ENCODE peak calls at places on chromosomes 7 and 10, in four cellular contexts. One of them, this sample, is unnamed.

GRCh38 chr7:22655781-22656180 is 71.2 kb upstream of the IL6 start:
- DNase-seq in HepG2: no peak
- DNase-seq in H1: no peak
- DNase-seq in GM12878: no peak
- DNase-seq in this sample: no peak

GRCh38 chr7:159136442-159136841 is 8.2 kb downstream of the VIPR2 start:
- DNase-seq in HepG2: no peak
- DNase-seq in H1: no peak
- DNase-seq in GM12878: no peak
- DNase-seq in this sample: no peak

GRCh38 chr7:55571534-55572377 is 546 bp downstream of the VOPP1 start:
- DNase-seq in HepG2: peak
- DNase-seq in H1: no peak
- DNase-seq in GM12878: no peak
- DNase-seq in this sample: no peak

GRCh38 chr7:106655703-106656498 is 5.1 kb downstream of the CCDC71L start:
- DNase-seq in HepG2: no peak
- DNase-seq in H1: no peak
- DNase-seq in GM12878: no peak
- DNase-seq in this sample: no peak

GRCh38 chr10:80473096-80473657 is 19.1 kb downstream of the TSPAN14 start:
- DNase-seq in HepG2: no peak
- DNase-seq in H1: no peak
- DNase-seq in GM12878: no peak
- DNase-seq in this sample: no peak

GRCh38 chr7:24926623-24927539 is 53.1 kb downstream of the OSBPL3 start:
- DNase-seq in HepG2: no peak
- DNase-seq in H1: no peak
- DNase-seq in GM12878: no peak
- DNase-seq in this sample: no peak

GRCh38 chr7:102064361-102065025 is 222.2 kb upstream of the SH2B2 start:
- DNase-seq in HepG2: no peak
- DNase-seq in H1: no peak
- DNase-seq in GM12878: no peak
- DNase-seq in this sample: no peak

GRCh38 chr10:1706711-1707110 is 30.6 kb downstream of the ADARB2 start:
- DNase-seq in HepG2: no peak
- DNase-seq in H1: no peak
- DNase-seq in GM12878: no peak
- DNase-seq in this sample: no peak

GRCh38 chr7:72326365-72326764 is 85.8 kb downstream of the CALN1 start:
- DNase-seq in HepG2: no peak
- DNase-seq in H1: no peak
- DNase-seq in GM12878: no peak
- DNase-seq in this sample: no peak

GRCh38 chr10:58266003-58266825 is 1.5 kb downstream of the IPMK start:
- DNase-seq in HepG2: peak
- DNase-seq in H1: no peak
- DNase-seq in GM12878: no peak
- DNase-seq in this sample: no peak

GRCh38 chr10:6513509-6513908 is 66.6 kb downstream of the PRKCQ start:
- DNase-seq in HepG2: no peak
- DNase-seq in H1: no peak
- DNase-seq in GM12878: no peak
- DNase-seq in this sample: no peak

GRCh38 chr10:96334888-96335526 is 23.8 kb downstream of the OPALIN start:
- DNase-seq in HepG2: peak
- DNase-seq in H1: no peak
- DNase-seq in GM12878: no peak
- DNase-seq in this sample: peak

GRCh38 chr7:26318921-26319320 is 27.3 kb downstream of the SNX10 start:
- DNase-seq in HepG2: no peak
- DNase-seq in H1: no peak
- DNase-seq in GM12878: no peak
- DNase-seq in this sample: no peak

GRCh38 chr7:129789652-129790051 is 163.1 kb downstream of the UBE2H start:
- DNase-seq in HepG2: no peak
- DNase-seq in H1: no peak
- DNase-seq in GM12878: no peak
- DNase-seq in this sample: no peak

GRCh38 chr7:22589641-22590141 is 89.7 kb upstream of the STEAP1B start:
- DNase-seq in HepG2: no peak
- DNase-seq in H1: no peak
- DNase-seq in GM12878: no peak
- DNase-seq in this sample: peak

GRCh38 chr10:117226813-117227451 is 14.0 kb upstream of the SLC18A2 start:
- DNase-seq in HepG2: peak
- DNase-seq in H1: no peak
- DNase-seq in GM12878: no peak
- DNase-seq in this sample: no peak

GRCh38 chr10:93386496-93387369 is 95.4 kb downstream of the MYOF start:
- DNase-seq in HepG2: no peak
- DNase-seq in H1: no peak
- DNase-seq in GM12878: no peak
- DNase-seq in this sample: no peak

GRCh38 chr7:22194633-22195273 is 162.2 kb downstream of the RAPGEF5 start:
- DNase-seq in HepG2: no peak
- DNase-seq in H1: no peak
- DNase-seq in GM12878: no peak
- DNase-seq in this sample: no peak

GRCh38 chr10:67697646-67698245 is 1.8 kb upstream of the CTNNA3 start:
- DNase-seq in HepG2: peak
- DNase-seq in H1: no peak
- DNase-seq in GM12878: no peak
- DNase-seq in this sample: peak

GRCh38 chr10:28139138-28139537 is 140.3 kb upstream of the ODAD2 start:
- DNase-seq in HepG2: no peak
- DNase-seq in H1: no peak
- DNase-seq in GM12878: no peak
- DNase-seq in this sample: no peak

GRCh38 chr10:91344117-91344856 is 65.9 kb upstream of the HECTD2 start:
- DNase-seq in HepG2: no peak
- DNase-seq in H1: no peak
- DNase-seq in GM12878: no peak
- DNase-seq in this sample: no peak

GRCh38 chr7:1225462-1226154 is 7.1 kb upstream of the UNCX start:
- DNase-seq in HepG2: no peak
- DNase-seq in H1: no peak
- DNase-seq in GM12878: no peak
- DNase-seq in this sample: no peak

GRCh38 chr7:103680161-103681144 is 234.4 kb upstream of the SLC26A5 start:
- DNase-seq in HepG2: no peak
- DNase-seq in H1: no peak
- DNase-seq in GM12878: no peak
- DNase-seq in this sample: no peak

GRCh38 chr7:128194533-128195282 is 46.4 kb upstream of the LEP start:
- DNase-seq in HepG2: no peak
- DNase-seq in H1: no peak
- DNase-seq in GM12878: no peak
- DNase-seq in this sample: no peak

GRCh38 chr10:66788142-66788541 is 137.7 kb upstream of the LRRTM3 start:
- DNase-seq in HepG2: no peak
- DNase-seq in H1: no peak
- DNase-seq in GM12878: no peak
- DNase-seq in this sample: no peak

GRCh38 chr7:105611856-105612775 is 30.8 kb upstream of the EFCAB10 start:
- DNase-seq in HepG2: no peak
- DNase-seq in H1: no peak
- DNase-seq in GM12878: no peak
- DNase-seq in this sample: no peak

GRCh38 chr10:18618995-18619394 is 32.4 kb downstream of the NSUN6 start:
- DNase-seq in HepG2: no peak
- DNase-seq in H1: no peak
- DNase-seq in GM12878: no peak
- DNase-seq in this sample: no peak

GRCh38 chr10:107280293-107280692 is 115.8 kb upstream of the SORCS1 start:
- DNase-seq in HepG2: no peak
- DNase-seq in H1: no peak
- DNase-seq in GM12878: no peak
- DNase-seq in this sample: no peak

GRCh38 chr10:80144302-80145131 is 12.0 kb downstream of the PLAC9 start:
- DNase-seq in HepG2: no peak
- DNase-seq in H1: no peak
- DNase-seq in GM12878: no peak
- DNase-seq in this sample: no peak

GRCh38 chr7:111788426-111788825 is 226.1 kb upstream of the IMMP2L start:
- DNase-seq in HepG2: no peak
- DNase-seq in H1: no peak
- DNase-seq in GM12878: no peak
- DNase-seq in this sample: no peak

GRCh38 chr7:127588697-127589482 is 679 bp downstream of the ARF5 start:
- DNase-seq in HepG2: peak
- DNase-seq in H1: peak
- DNase-seq in GM12878: no peak
- DNase-seq in this sample: peak

DNA sequence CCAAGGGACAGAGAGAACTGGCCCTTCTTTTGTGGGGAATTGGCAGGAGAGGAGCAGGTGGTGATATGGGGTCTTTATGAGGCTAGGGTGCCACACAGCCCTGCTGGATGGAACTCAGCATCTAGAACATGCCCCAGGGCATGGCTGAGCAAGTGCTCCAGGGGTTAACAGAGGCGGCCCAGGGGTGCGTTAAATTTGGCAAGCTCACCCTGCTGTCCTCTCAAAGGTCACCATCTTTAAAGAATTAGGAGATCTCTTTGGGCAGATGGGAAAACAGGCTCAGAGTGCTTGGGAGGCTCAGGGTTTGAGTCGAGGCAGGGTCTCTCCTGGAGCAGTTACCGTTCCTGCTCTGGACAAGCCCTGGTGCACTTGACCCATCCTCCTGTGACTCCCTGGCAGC is 21.4 kb upstream of the UNC5B start:
- DNase-seq in HepG2: no peak
- DNase-seq in H1: no peak
- DNase-seq in GM12878: no peak
- DNase-seq in this sample: no peak
- H3K4me3 ChIP-seq in HepG2: no peak
- H3K4me3 ChIP-seq in H1: no peak
- H3K4me3 ChIP-seq in GM12878: no peak
- H3K4me3 ChIP-seq in this sample: no peak

DNA sequence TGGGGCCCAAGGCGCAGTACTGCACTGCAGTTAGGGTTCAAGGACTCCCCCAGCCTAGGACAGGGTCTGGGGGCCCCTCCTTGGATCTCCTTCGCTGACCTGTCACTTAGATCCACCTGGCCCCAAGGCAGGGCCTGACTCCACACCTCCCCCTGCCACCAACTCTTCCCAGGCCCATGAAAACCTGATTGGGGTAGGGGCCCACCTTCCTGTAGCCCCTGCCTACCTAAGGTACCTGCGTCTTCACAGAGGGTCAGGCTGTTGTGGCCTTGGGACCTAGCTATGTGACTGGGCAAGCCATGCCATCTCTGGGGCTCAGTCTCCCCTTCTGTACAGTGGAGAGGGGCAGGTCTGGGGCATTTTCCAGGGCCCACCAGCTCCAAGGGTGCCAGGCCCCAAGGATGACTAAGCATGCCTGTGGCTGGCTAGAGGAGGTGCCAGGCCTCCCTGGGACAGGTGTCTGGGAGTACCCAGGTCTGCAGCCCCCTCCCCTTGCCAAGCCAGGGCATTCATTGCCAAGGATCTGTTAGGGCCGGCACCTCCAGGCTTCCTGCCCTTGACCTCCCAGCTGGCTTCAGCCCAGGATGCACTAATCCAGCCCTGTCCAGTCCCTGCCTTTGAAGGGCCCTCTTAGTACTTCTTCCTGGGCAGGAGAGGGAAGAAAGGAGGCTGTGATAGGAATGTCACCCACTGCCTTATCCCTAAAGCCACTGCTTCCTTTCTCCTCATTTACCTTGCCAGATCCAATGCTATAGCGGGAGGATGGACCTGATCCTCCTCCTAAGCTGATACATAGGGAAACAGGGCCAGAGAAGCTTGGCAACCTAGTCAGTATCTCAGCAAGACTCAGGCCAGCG is 1.3 kb downstream of the LIMK1 start:
- DNase-seq in HepG2: no peak
- DNase-seq in H1: no peak
- DNase-seq in GM12878: no peak
- DNase-seq in this sample: no peak
- TF ChIP-seq SUZ12 in HepG2: no peak
- TF ChIP-seq SUZ12 in H1: no peak
- TF ChIP-seq SUZ12 in GM12878: no peak
- TF ChIP-seq SUZ12 in this sample: no peak

GRCh38 chr10:102231357-102232318 is 5.5 kb downstream of the ELOVL3 start:
- DNase-seq in HepG2: peak
- DNase-seq in H1: no peak
- DNase-seq in GM12878: no peak
- DNase-seq in this sample: no peak
- H3K4me3 ChIP-seq in HepG2: peak
- H3K4me3 ChIP-seq in H1: peak
- H3K4me3 ChIP-seq in GM12878: peak
- H3K4me3 ChIP-seq in this sample: peak

GRCh38 chr10:124242791-124243190 is 149.4 kb upstream of the CHST15 start:
- DNase-seq in HepG2: no peak
- DNase-seq in H1: no peak
- DNase-seq in GM12878: no peak
- DNase-seq in this sample: no peak
- TF ChIP-seq SUZ12 in HepG2: no peak
- TF ChIP-seq SUZ12 in H1: no peak
- TF ChIP-seq SUZ12 in GM12878: no peak
- TF ChIP-seq SUZ12 in this sample: no peak

GRCh38 chr7:140402178-140402835 is 1.6 kb upstream of the RAB19 start:
- DNase-seq in HepG2: no peak
- DNase-seq in H1: no peak
- DNase-seq in GM12878: no peak
- DNase-seq in this sample: no peak

GRCh38 chr7:140397784-140398750 is at the start of gene SLC37A3:
- DNase-seq in HepG2: peak
- DNase-seq in H1: peak
- DNase-seq in GM12878: peak
- DNase-seq in this sample: peak

GRCh38 chr7:140400381-140400780 is 2.1 kb upstream of the SLC37A3 start:
- DNase-seq in HepG2: no peak
- DNase-seq in H1: no peak
- DNase-seq in GM12878: no peak
- DNase-seq in this sample: no peak

GRCh38 chr7:140393756-140394306 is 4.5 kb downstream of the SLC37A3 start:
- DNase-seq in HepG2: no peak
- DNase-seq in H1: no peak
- DNase-seq in GM12878: no peak
- DNase-seq in this sample: no peak

DNA sequence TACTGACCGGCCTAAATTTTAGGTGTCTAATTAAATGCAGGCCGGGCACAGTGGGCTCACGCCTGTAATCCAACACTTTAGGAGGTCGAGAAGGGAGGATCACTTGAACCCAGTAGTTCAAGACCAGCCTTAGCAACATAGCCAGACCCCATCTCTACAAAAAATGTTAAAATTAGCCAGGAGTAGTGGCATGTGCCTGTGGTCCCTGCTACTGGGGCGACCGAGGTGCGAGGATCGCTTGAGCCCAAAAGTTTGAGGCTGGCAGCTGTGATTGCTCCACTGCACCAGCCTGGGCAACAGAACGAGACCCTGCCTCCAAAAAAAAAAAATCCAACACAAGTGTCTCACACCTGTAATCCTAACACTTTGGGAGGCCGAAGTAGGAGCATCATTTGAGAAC is 491 bp upstream of the SLC37A3 start:
- DNase-seq in HepG2: no peak
- DNase-seq in H1: no peak
- DNase-seq in GM12878: no peak
- DNase-seq in this sample: no peak
- H3K4me3 ChIP-seq in HepG2: peak
- H3K4me3 ChIP-seq in H1: no peak
- H3K4me3 ChIP-seq in GM12878: no peak
- H3K4me3 ChIP-seq in this sample: no peak

GRCh38 chr7:97006146-97006950 is 995 bp downstream of the DLX6 start:
- DNase-seq in HepG2: peak
- DNase-seq in H1: no peak
- DNase-seq in GM12878: no peak
- DNase-seq in this sample: no peak
- TF ChIP-seq SUZ12 in HepG2: no peak
- TF ChIP-seq SUZ12 in H1: no peak
- TF ChIP-seq SUZ12 in GM12878: no peak
- TF ChIP-seq SUZ12 in this sample: peak